ENCODE peak calls at places on chromosomes 12 and 14, in four cellular contexts. H, M, Y and S are unnamed samples.

GRCh38 chr12:7241404-7242005 is 52.0 kb downstream of the PEX5 start:
- DNase-seq in H (no peak), M (no peak), Y (no peak), S (no peak)

GRCh38 chr12:20030847-20031246 is 337.5 kb upstream of the PDE3A start:
- DNase-seq in H (peak), M (no peak), Y (no peak), S (no peak)

GRCh38 chr12:92745874-92746553 is 43.2 kb downstream of the PLEKHG7 start:
- DNase-seq in H (peak), M (no peak), Y (peak), S (no peak)

GRCh38 chr12:120971299-120972180 is 6.8 kb upstream of the HNF1A start:
- DNase-seq in H (peak), M (peak), Y (peak), S (peak)

GRCh38 chr12:15320881-15321280 is 1.4 kb upstream of the PTPRO start:
- DNase-seq in H (no peak), M (no peak), Y (no peak), S (no peak)

GRCh38 chr14:94548999-94549985 is 11.9 kb upstream of the SERPINA4 start:
- DNase-seq in H (peak), M (peak), Y (peak), S (peak)

GRCh38 chr14:50308363-50308762 is 3.7 kb downstream of the L2HGDH start:
- DNase-seq in H (no peak), M (no peak), Y (no peak), S (no peak)

GRCh38 chr12:48001426-48002178 is 2.7 kb downstream of the COL2A1 start:
- DNase-seq in H (peak), M (no peak), Y (no peak), S (peak)

GRCh38 chr14:65948302-65948701 is 535.8 kb downstream of the FUT8 start:
- DNase-seq in H (no peak), M (no peak), Y (no peak), S (no peak)

GRCh38 chr12:111296906-111297463 is 71.9 kb downstream of the PHETA1 start:
- DNase-seq in H (no peak), M (no peak), Y (no peak), S (no peak)

GRCh38 chr12:42918387-42918786 is 328.8 kb upstream of the PRICKLE1 start:
- DNase-seq in H (no peak), M (no peak), Y (no peak), S (no peak)

GRCh38 chr12:6302621-6303020 is 7.9 kb upstream of the PLEKHG6 start:
- DNase-seq in H (no peak), M (no peak), Y (no peak), S (no peak)

GRCh38 chr12:4156317-4156716 is 117.2 kb upstream of the CCND2 start:
- DNase-seq in H (no peak), M (no peak), Y (no peak), S (no peak)

GRCh38 chr14:49427117-49427516 is 159.1 kb downstream of the RPS29 start:
- DNase-seq in H (no peak), M (no peak), Y (no peak), S (no peak)

GRCh38 chr12:47160296-47161244 is 80.8 kb upstream of the AMIGO2 start:
- DNase-seq in H (no peak), M (no peak), Y (no peak), S (no peak)

GRCh38 chr12:16955083-16955657 is 349.2 kb upstream of the LMO3 start:
- DNase-seq in H (no peak), M (no peak), Y (no peak), S (no peak)

GRCh38 chr12:89733579-89734201 is 25.1 kb upstream of the ATP2B1 start:
- DNase-seq in H (no peak), M (no peak), Y (peak), S (no peak)

GRCh38 chr12:67531519-67531918 is 117.0 kb upstream of the DYRK2 start:
- DNase-seq in H (no peak), M (no peak), Y (no peak), S (no peak)

GRCh38 chr12:81128930-81129554 is 51.2 kb downstream of the ACSS3 start:
- DNase-seq in H (peak), M (no peak), Y (peak), S (peak)

GRCh38 chr12:28446031-28446430 is 255.8 kb downstream of the CCDC91 start:
- DNase-seq in H (no peak), M (no peak), Y (no peak), S (no peak)

GRCh38 chr14:68976160-68977067 is 2.7 kb downstream of the ACTN1 start:
- DNase-seq in H (no peak), M (no peak), Y (no peak), S (no peak)

GRCh38 chr12:109020750-109021380 is at the start of gene SVOP:
- DNase-seq in H (peak), M (no peak), Y (peak), S (peak)

GRCh38 chr12:4664111-4664510 is 15.2 kb downstream of the NDUFA9 start:
- DNase-seq in H (peak), M (no peak), Y (peak), S (no peak)

GRCh38 chr14:98651042-98651441 is 621.0 kb downstream of the BCL11B start:
- DNase-seq in H (no peak), M (no peak), Y (no peak), S (no peak)

GRCh38 chr12:28425531-28425930 is 235.3 kb downstream of the CCDC91 start:
- DNase-seq in H (no peak), M (no peak), Y (peak), S (no peak)

GRCh38 chr12:124359671-124360581 is 65.0 kb downstream of the RFLNA start:
- DNase-seq in H (no peak), M (no peak), Y (no peak), S (no peak)

GRCh38 chr12:106078358-106079025 is 60.3 kb downstream of the NUAK1 start:
- DNase-seq in H (peak), M (no peak), Y (peak), S (no peak)

GRCh38 chr12:6927999-6928702 is 392 bp downstream of the ATN1 start:
- DNase-seq in H (no peak), M (no peak), Y (no peak), S (no peak)

GRCh38 chr12:127964717-127965116 is 302.3 kb upstream of the TMEM132C start:
- DNase-seq in H (no peak), M (no peak), Y (no peak), S (no peak)

GRCh38 chr14:91231446-91231845 is 13.1 kb downstream of the GPR68 start:
- DNase-seq in H (no peak), M (no peak), Y (no peak), S (no peak)

GRCh38 chr14:78764240-78764639 is 594.1 kb downstream of the NRXN3 start:
- DNase-seq in H (peak), M (no peak), Y (peak), S (no peak)

GRCh38 chr12:53940448-53941014 is 1.9 kb downstream of the HOXC13 start:
- DNase-seq in H (no peak), M (no peak), Y (no peak), S (no peak)

GRCh38 chr14:59325906-59326305 is 137.4 kb downstream of the DAAM1 start:
- DNase-seq in H (peak), M (no peak), Y (no peak), S (no peak)

GRCh38 chr14:38003746-38004609 is 203.7 kb upstream of the SSTR1 start:
- DNase-seq in H (no peak), M (no peak), Y (no peak), S (no peak)

GRCh38 chr12:47071241-47071852 is 8.1 kb upstream of the PCED1B start:
- DNase-seq in H (peak), M (no peak), Y (peak), S (peak)

GRCh38 chr12:73892181-73892580 is 645.5 kb upstream of the ATXN7L3B start:
- DNase-seq in H (peak), M (no peak), Y (peak), S (no peak)

GRCh38 chr12:59724011-59724703 is 128.3 kb downstream of the SLC16A7 start:
- DNase-seq in H (no peak), M (no peak), Y (no peak), S (no peak)